ENCODE peak calls at places on chromosomes 5 and 9, in four cellular contexts. P is psoas muscle, H is fibroblast of lung, J is foreskin fibroblast. V is an unnamed sample.

GRCh38 chr9:89178162-89179120 is at the start of gene SHC3:
- DNase-seq in H (peak; percentile 81), P (no peak), J (no peak), V (peak; percentile 51)

GRCh38 chr9:72749276-72749675 is 203.6 kb downstream of the ALDH1A1 start:
- DNase-seq in J (no peak), P (no peak), H (no peak), V (no peak)

GRCh38 chr9:131649646-131650045 is 90.2 kb downstream of the RAPGEF1 start:
- DNase-seq in P (no peak), H (no peak), J (no peak), V (no peak)

GRCh38 chr5:143828710-143829109 is 16.7 kb downstream of the HMHB1 start:
- DNase-seq in H (no peak), P (no peak), J (no peak), V (no peak)

GRCh38 chr9:99169982-99170761 is 51.6 kb downstream of the ALG2 start:
- DNase-seq in P (no peak), J (no peak), H (peak; percentile 10), V (no peak)

GRCh38 chr9:96020822-96021615 is 145.5 kb downstream of the ERCC6L2 start:
- DNase-seq in P (no peak), H (no peak), J (peak; percentile 16), V (no peak)

GRCh38 chr9:94912700-94913249 is 186.3 kb downstream of the AOPEP start:
- DNase-seq in P (no peak), H (peak; percentile 97), J (peak; percentile 80), V (peak; percentile 68)

GRCh38 chr5:1386274-1386717 is 41.4 kb upstream of the CLPTM1L start:
- DNase-seq in J (peak; percentile 18), P (peak; percentile 74), H (peak; percentile 21), V (no peak)

GRCh38 chr5:137734962-137735530 is 843 bp downstream of the KLHL3 start:
- DNase-seq in H (peak; percentile 58), J (no peak), P (no peak), V (peak; percentile 55)

GRCh38 chr9:135474915-135475314 is 4.7 kb upstream of the PPP1R26 start:
- DNase-seq in P (no peak), J (peak; percentile 28), H (peak; percentile 25), V (no peak)

GRCh38 chr5:35853652-35854051 is 3.0 kb upstream of the IL7R start:
- DNase-seq in J (no peak), H (no peak), P (no peak), V (no peak)

GRCh38 chr5:139091439-139092156 is 106.6 kb downstream of the SIL1 start:
- DNase-seq in J (no peak), P (no peak), H (no peak), V (peak; percentile 36)

GRCh38 chr5:38347040-38347763 is 88.8 kb downstream of the EGFLAM start:
- DNase-seq in J (no peak), H (peak; percentile 24), P (no peak), V (peak; percentile 25)

GRCh38 chr5:131541071-131541470 is 94.0 kb downstream of the RAPGEF6 start:
- DNase-seq in H (no peak), P (no peak), J (no peak), V (peak; percentile 35)

GRCh38 chr5:156526081-156527017 is 199.4 kb downstream of the SGCD start:
- DNase-seq in P (no peak), J (no peak), H (no peak), V (no peak)

GRCh38 chr9:14271078-14271673 is 42.8 kb downstream of the NFIB start:
- DNase-seq in J (peak; percentile 68), P (peak; percentile 68), H (peak; percentile 90), V (peak; percentile 85)

GRCh38 chr9:132597073-132597775 is 14.8 kb downstream of the BARHL1 start:
- DNase-seq in H (peak; percentile 23), P (no peak), J (no peak), V (peak; percentile 16)

GRCh38 chr5:79535477-79536192 is 21.7 kb upstream of the HOMER1 start:
- DNase-seq in J (no peak), P (no peak), H (no peak), V (peak; percentile 10)

GRCh38 chr9:35570709-35571108 is 34.4 kb upstream of the TESK1 start:
- DNase-seq in J (no peak), H (no peak), P (no peak), V (no peak)

GRCh38 chr5:27476356-27476988 is 438.1 kb upstream of the CDH9 start:
- DNase-seq in P (no peak), H (no peak), J (no peak), V (no peak)

GRCh38 chr5:54457094-54457531 is 1.6 kb downstream of the HSPB3 start:
- DNase-seq in J (peak; percentile 89), P (peak; percentile 63), H (peak; percentile 81), V (peak; percentile 44)

GRCh38 chr5:94461131-94461530 is 157.3 kb downstream of the KIAA0825 start:
- DNase-seq in H (no peak), J (no peak), P (no peak), V (no peak)

GRCh38 chr5:159209438-159210305 is at the start of gene RNF145:
- DNase-seq in P (peak; percentile 90), J (peak; percentile 87), H (peak; percentile 83), V (peak; percentile 83)

GRCh38 chr5:116571568-116572321 is 2.9 kb downstream of the SEMA6A start:
- DNase-seq in P (no peak), H (no peak), J (no peak), V (no peak)

GRCh38 chr5:84961903-84962302 is 577.2 kb upstream of the EDIL3 start:
- DNase-seq in P (no peak), H (no peak), J (no peak), V (no peak)

GRCh38 chr5:44626846-44627245 is 181.9 kb upstream of the MRPS30 start:
- DNase-seq in H (no peak), J (no peak), P (no peak), V (no peak)

GRCh38 chr5:172496671-172497371 is 42.5 kb upstream of the SH3PXD2B start:
- DNase-seq in J (peak; percentile 4), H (peak; percentile 74), P (no peak), V (peak; percentile 56)

GRCh38 chr5:153659337-153659736 is 168.9 kb downstream of the GRIA1 start:
- DNase-seq in H (peak; percentile 93), J (peak; percentile 86), P (no peak), V (peak; percentile 80)

GRCh38 chr5:54909911-54910870 is 75.2 kb downstream of the ESM1 start:
- DNase-seq in J (peak; percentile 56), P (no peak), H (peak; percentile 84), V (peak; percentile 76)

GRCh38 chr9:134631881-134632280 is 9.7 kb upstream of the COL5A1 start:
- DNase-seq in H (no peak), J (no peak), P (peak; percentile 21), V (no peak)

GRCh38 chr9:27227192-27227591 is 69.8 kb downstream of the EQTN start:
- DNase-seq in H (no peak), J (no peak), P (no peak), V (peak; percentile 65)

GRCh38 chr9:129145841-129146292 is 32.2 kb downstream of the IER5L start:
- DNase-seq in P (peak; percentile 80), J (peak; percentile 87), H (peak; percentile 97), V (peak; percentile 97)

GRCh38 chr5:77828445-77828844 is 52.3 kb upstream of the TBCA start:
- DNase-seq in J (no peak), H (no peak), P (no peak), V (peak; percentile 17)

GRCh38 chr5:77832166-77832770 is 56.1 kb upstream of the TBCA start:
- DNase-seq in H (no peak), J (no peak), P (no peak), V (no peak)

DNA sequence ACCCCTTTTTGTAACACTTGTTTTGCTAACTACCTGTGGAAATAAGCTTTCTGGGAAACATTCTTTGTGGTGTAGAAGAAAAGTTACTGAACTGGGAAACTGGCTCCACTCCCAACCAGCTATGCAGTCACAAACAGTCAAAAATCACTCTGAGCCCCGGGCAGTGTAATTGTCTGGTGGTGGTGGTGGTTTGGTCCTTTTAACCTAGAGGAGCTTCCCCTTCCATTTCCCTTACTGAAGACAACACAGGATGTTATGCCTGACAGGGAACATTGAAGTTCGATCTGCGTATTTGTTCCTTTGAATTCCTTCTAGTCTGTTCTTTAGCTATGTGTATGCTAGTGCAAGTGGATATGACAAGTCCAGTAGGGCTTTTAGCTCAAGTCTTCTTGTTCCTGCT is 56.8 kb upstream of the TBCA start:
- DNase-seq in P (no peak), J (no peak), H (no peak), V (no peak)
- H3K4me3 ChIP-seq in P (no peak overlapping the region), J (no peak overlapping the region), H (no peak overlapping the region), V (no peak overlapping the region)

DNA sequence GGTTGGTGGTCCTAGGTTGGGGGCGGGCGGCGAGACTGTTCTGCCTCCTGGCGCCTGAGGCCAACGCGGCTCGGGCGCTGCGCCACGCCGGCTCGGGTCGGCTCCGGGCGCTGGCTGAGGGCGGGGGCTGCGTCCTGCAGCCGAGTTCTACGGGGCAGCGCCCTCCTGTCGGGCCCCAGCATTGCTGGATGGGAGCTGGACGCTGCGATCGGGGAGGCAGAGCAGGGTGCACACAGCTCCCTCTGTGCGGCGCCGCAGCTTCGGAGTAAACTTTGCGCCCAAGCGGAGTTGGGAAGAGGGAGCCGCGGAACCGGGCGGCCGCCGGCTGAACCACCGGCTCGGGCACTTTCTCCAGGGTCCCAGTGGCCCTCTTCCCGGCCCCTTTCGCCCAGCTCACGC is 530 bp downstream of the PRDM6 start:
- DNase-seq in P (peak; percentile 58), H (peak; percentile 34), J (peak; percentile 28), V (peak; percentile 44)
- H3K4me3 ChIP-seq in P (peak overlapping the region; percentile 71), H (peak overlapping the region; percentile 90), J (peak overlapping the region; percentile 67), V (peak overlapping the region; percentile 55)

GRCh38 chr5:43348207-43348606 is 35.0 kb upstream of the HMGCS1 start:
- DNase-seq in J (no peak), P (no peak), H (no peak), V (no peak)
- H3K4me3 ChIP-seq in J (no peak overlapping the region), P (no peak overlapping the region), H (no peak overlapping the region), V (no peak overlapping the region)

DNA sequence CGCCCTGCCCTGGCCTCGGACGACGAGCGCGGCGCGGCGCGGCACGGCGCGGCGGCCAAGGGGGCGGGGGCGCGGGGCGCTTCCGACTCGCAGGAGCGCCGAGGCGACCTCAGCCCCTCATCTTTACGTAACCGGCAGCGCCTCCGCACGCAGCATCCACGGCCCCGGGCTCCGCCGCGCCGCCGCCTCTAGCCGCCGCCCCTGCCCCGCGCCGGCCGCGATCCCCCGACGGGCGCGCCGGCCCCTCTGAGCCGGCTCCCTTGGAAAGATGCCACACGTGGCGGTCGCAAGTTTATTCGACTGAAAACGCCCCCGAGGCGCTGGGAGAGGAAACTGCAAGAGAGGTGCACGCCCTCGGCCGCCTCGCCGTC is 1.0 kb downstream of the KLF9 start:
- DNase-seq in J (no peak), H (no peak), P (no peak), V (no peak)
- H3K4me3 ChIP-seq in J (peak overlapping the region; percentile 73), H (peak overlapping the region; percentile 64), P (peak overlapping the region; percentile 84), V (peak overlapping the region; percentile 99)

GRCh38 chr5:58457040-58457439 is 2.8 kb downstream of the PLK2 start:
- DNase-seq in P (no peak), H (no peak), J (no peak), V (no peak)
- H3K4me3 ChIP-seq in P (peak overlapping the region; percentile 86), H (peak overlapping the region; percentile 88), J (peak overlapping the region; percentile 92), V (no peak overlapping the region)

V was measured in fibroblast of mammary gland.